ENCODE peak calls at places on chromosomes 3 and 15, in four cellular contexts. C is tibial nerve, Y is NCI-H460, M is EL. N is an unnamed sample.

GRCh38 chr3:106617276-106617675 is 748.5 kb upstream of the CBLB start:
- DNase-seq in C (no peak), Y (no peak), M (peak), N (no peak)

GRCh38 chr3:14780927-14781507 is 37.7 kb upstream of the FGD5 start:
- DNase-seq in C (no peak), Y (peak), M (peak), N (peak)

GRCh38 chr3:35744419-35744818 is 105.1 kb downstream of the ARPP21 start:
- DNase-seq in C (no peak), Y (no peak), M (no peak), N (peak)

GRCh38 chr3:45772341-45773035 is 23.8 kb downstream of the SLC6A20 start:
- DNase-seq in C (no peak), Y (no peak), M (no peak), N (no peak)

GRCh38 chr3:170350515-170351413 is 6.8 kb upstream of the SKIL start:
- DNase-seq in C (no peak), Y (no peak), M (no peak), N (no peak)

GRCh38 chr3:23041918-23042696 is 161.0 kb upstream of the UBE2E2 start:
- DNase-seq in C (peak), Y (no peak), M (peak), N (no peak)

GRCh38 chr3:160704006-160704405 is 27.0 kb downstream of the ARL14 start:
- DNase-seq in C (no peak), Y (no peak), M (peak), N (no peak)

GRCh38 chr3:174949523-174949922 is 90.4 kb downstream of the NAALADL2 start:
- DNase-seq in C (no peak), Y (peak), M (peak), N (no peak)

GRCh38 chr3:20041197-20041780 is 1.0 kb downstream of the KAT2B start:
- DNase-seq in C (peak), Y (peak), M (peak), N (peak)

GRCh38 chr15:80121546-80121945 is 31.3 kb upstream of the FAH start:
- DNase-seq in C (no peak), Y (no peak), M (no peak), N (no peak)

GRCh38 chr3:24227635-24228034 is 267.0 kb downstream of the THRB start:
- DNase-seq in C (no peak), Y (no peak), M (no peak), N (no peak)

GRCh38 chr15:90340345-90340744 is 11.7 kb upstream of the ZNF774 start:
- DNase-seq in C (no peak), Y (no peak), M (no peak), N (peak)

GRCh38 chr15:74808073-74808839 is 4.4 kb upstream of the LMAN1L start:
- DNase-seq in C (no peak), Y (no peak), M (peak), N (no peak)

GRCh38 chr15:101608182-101608581 is 44.0 kb downstream of the TM2D3 start:
- DNase-seq in C (no peak), Y (no peak), M (no peak), N (no peak)

GRCh38 chr3:30266536-30266935 is 339.9 kb upstream of the TGFBR2 start:
- DNase-seq in C (no peak), Y (no peak), M (no peak), N (no peak)

GRCh38 chr3:159922861-159923312 is 65.7 kb upstream of the IL12A start:
- DNase-seq in C (no peak), Y (no peak), M (no peak), N (no peak)

GRCh38 chr3:46375814-46376213 is 5.1 kb downstream of the CCR5 start:
- DNase-seq in C (no peak), Y (no peak), M (no peak), N (no peak)

N was measured in WTC11.